ENCODE peak calls at places on chromosome 3, in seven cellular contexts. U is COR-L47, Z is mucosa of gallbladder, D is HCT116, G is activated B cell treated with CpG ODN at 0.5 μM for 24 hours, E is ELR, M is bronchial epithelial cell. O is an unnamed sample.
A peak's percentile ranks its signal among the peaks of the same experiment; 100 is the strongest.

GRCh38 chr3:100158877-100159563 is 44.7 kb upstream of the FILIP1L start:
- DNase-seq in U (peak; percentile 7), Z (no peak), D (no peak), G (no peak), E (no peak), M (no peak), O (no peak)

GRCh38 chr3:143119974-143120715 is 574 bp downstream of the CHST2 start:
- DNase-seq in U (peak; percentile 51), Z (no peak), D (no peak), G (peak; percentile 45), E (peak; percentile 49), M (no peak), O (no peak)

GRCh38 chr3:129119365-129120100 is 2.1 kb downstream of the RAB43 start:
- DNase-seq in U (no peak), Z (peak; percentile 40), D (no peak), G (no peak), E (no peak), M (no peak), O (peak; percentile 84)

GRCh38 chr3:46640927-46641326 is 28.6 kb downstream of the FAM240A start:
- DNase-seq in U (no peak), Z (no peak), D (no peak), G (no peak), E (no peak), M (no peak), O (no peak)

GRCh38 chr3:72938471-72939265 is 50.8 kb downstream of the GXYLT2 start:
- DNase-seq in U (no peak), Z (peak; percentile 77), D (peak; percentile 54), G (no peak), E (peak; percentile 75), M (peak; percentile 82), O (no peak)

GRCh38 chr3:184590795-184591194 is 29.2 kb downstream of the EPHB3 start:
- DNase-seq in U (peak; percentile 90), Z (no peak), D (no peak), G (no peak), E (no peak), M (no peak), O (no peak)

GRCh38 chr3:58065700-58066167 is 57.5 kb downstream of the FLNB start:
- DNase-seq in U (peak; percentile 20), Z (no peak), D (no peak), G (no peak), E (no peak), M (no peak), O (no peak)

GRCh38 chr3:45003859-45004258 is 22.2 kb upstream of the CLEC3B start:
- DNase-seq in U (no peak), Z (no peak), D (no peak), G (no peak), E (no peak), M (no peak), O (no peak)

GRCh38 chr3:129627350-129628168 is 21.1 kb upstream of the PLXND1 start:
- DNase-seq in U (peak; percentile 88), Z (peak; percentile 70), D (peak; percentile 61), G (peak; percentile 48), E (peak; percentile 85), M (peak; percentile 81), O (no peak)

GRCh38 chr3:56773588-56774330 is 28.0 kb downstream of the ARHGEF3 start:
- DNase-seq in U (no peak), Z (no peak), D (no peak), G (no peak), E (no peak), M (no peak), O (no peak)

GRCh38 chr3:194276768-194277546 is 74.2 kb downstream of the CPN2 start:
- DNase-seq in U (no peak), Z (no peak), D (no peak), G (no peak), E (no peak), M (peak; percentile 53), O (peak; percentile 76)

GRCh38 chr3:151282921-151283320 is 4.6 kb upstream of the P2RY14 start:
- DNase-seq in U (peak; percentile 43), Z (no peak), D (peak; percentile 51), G (no peak), E (peak; percentile 60), M (peak; percentile 80), O (no peak)

GRCh38 chr3:195063596-195064193 is 207.3 kb downstream of the XXYLT1 start:
- DNase-seq in U (no peak), Z (no peak), D (no peak), G (no peak), E (no peak), M (no peak), O (no peak)

GRCh38 chr3:36124118-36124796 is 256.0 kb upstream of the STAC start:
- DNase-seq in U (peak; percentile 21), Z (peak; percentile 32), D (peak; percentile 4), G (no peak), E (peak; percentile 59), M (peak; percentile 74), O (no peak)

GRCh38 chr3:100455841-100456550 is 36.4 kb upstream of the TMEM45A start:
- DNase-seq in U (no peak), Z (no peak), D (no peak), G (no peak), E (no peak), M (no peak), O (no peak)

GRCh38 chr3:66021731-66022131 is 17.0 kb downstream of the MAGI1 start:
- DNase-seq in U (no peak), Z (no peak), D (peak; percentile 65), G (no peak), E (peak; percentile 72), M (peak; percentile 87), O (no peak)

GRCh38 chr3:197339841-197340520 is 41.6 kb upstream of the DLG1 start:
- DNase-seq in U (no peak), Z (no peak), D (no peak), G (no peak), E (peak; percentile 55), M (peak; percentile 60), O (no peak)

GRCh38 chr3:13414040-13414729 is 5.9 kb downstream of the NUP210 start:
- DNase-seq in U (no peak), Z (peak; percentile 26), D (no peak), G (peak; percentile 76), E (no peak), M (no peak), O (peak; percentile 87)

GRCh38 chr3:156093966-156094365 is 26.4 kb upstream of the KCNAB1 start:
- DNase-seq in U (peak; percentile 8), Z (no peak), D (no peak), G (no peak), E (no peak), M (no peak), O (no peak)

GRCh38 chr3:119937229-119937628 is 155.3 kb downstream of the NR1I2 start:
- DNase-seq in U (no peak), Z (no peak), D (no peak), G (no peak), E (no peak), M (no peak), O (no peak)

GRCh38 chr3:23778451-23778850 is 27.3 kb upstream of the UBE2E1 start:
- DNase-seq in U (no peak), Z (no peak), D (no peak), G (no peak), E (no peak), M (no peak), O (no peak)

GRCh38 chr3:113141543-113141942 is 69.8 kb upstream of the BOC start:
- DNase-seq in U (peak; percentile 72), Z (no peak), D (no peak), G (no peak), E (no peak), M (no peak), O (no peak)

O was measured in cardiac septum.